ENCODE peak calls at places on chromosomes 12 and 14, in four cellular contexts. M is IMR-90, C is H1, H is psoas muscle. T is an unnamed sample.

GRCh38 chr12:103852498-103852992 is 11.5 kb upstream of the NT5DC3 start:
- DNase-seq in M (peak; percentile 54), C (no peak), H (no peak), T (no peak)

GRCh38 chr12:12810507-12811143 is 2.5 kb upstream of the DDX47 start:
- DNase-seq in M (no peak), C (no peak), H (no peak), T (no peak)

GRCh38 chr12:121390856-121391255 is 9.1 kb upstream of the RNF34 start:
- DNase-seq in M (no peak), C (no peak), H (no peak), T (no peak)

GRCh38 chr12:111503116-111503515 is 96.0 kb downstream of the ATXN2 start:
- DNase-seq in M (peak; percentile 65), C (no peak), H (no peak), T (no peak)

GRCh38 chr12:22361785-22362184 is 27.3 kb upstream of the ST8SIA1 start:
- DNase-seq in M (no peak), C (peak; percentile 7), H (no peak), T (no peak)

GRCh38 chr14:92135269-92135668 is 13.5 kb downstream of the CPSF2 start:
- DNase-seq in M (peak; percentile 59), C (no peak), H (no peak), T (no peak)

GRCh38 chr12:65362231-65362630 is 83.7 kb downstream of the MSRB3 start:
- DNase-seq in M (peak; percentile 22), C (no peak), H (no peak), T (no peak)

GRCh38 chr12:10559241-10559640 is 53.6 kb downstream of the EIF2S3B start:
- DNase-seq in M (no peak), C (no peak), H (no peak), T (no peak)

GRCh38 chr12:24839268-24839791 is 109.6 kb downstream of the BCAT1 start:
- DNase-seq in M (no peak), C (no peak), H (no peak), T (no peak)

GRCh38 chr12:25434493-25434892 is 118.6 kb downstream of the LMNTD1 start:
- DNase-seq in M (no peak), C (no peak), H (no peak), T (no peak)

GRCh38 chr12:50050119-50050385 is 7.3 kb upstream of the ASIC1 start:
- DNase-seq in M (no peak), C (no peak), H (no peak), T (no peak)

GRCh38 chr12:4681732-4682131 is 32.8 kb downstream of the NDUFA9 start:
- DNase-seq in M (no peak), C (no peak), H (no peak), T (no peak)

GRCh38 chr12:108773798-108774788 is 42.8 kb upstream of the CORO1C start:
- DNase-seq in M (peak; percentile 68), C (no peak), H (peak; percentile 85), T (no peak)

GRCh38 chr12:101299346-101299745 is 19.4 kb downstream of the UTP20 start:
- DNase-seq in M (peak; percentile 53), C (no peak), H (no peak), T (no peak)

GRCh38 chr14:100711493-100711892 is 15.2 kb upstream of the DLK1 start:
- DNase-seq in M (no peak), C (no peak), H (no peak), T (peak; percentile 62)

GRCh38 chr14:92323031-92323915 is at the start of gene SLC24A4:
- DNase-seq in M (no peak), C (no peak), H (peak; percentile 18), T (no peak)

GRCh38 chr12:24982250-24982649 is 33.3 kb upstream of the BCAT1 start:
- DNase-seq in M (no peak), C (no peak), H (no peak), T (no peak)

GRCh38 chr12:1929985-1930815 is 11.7 kb upstream of the CACNA2D4 start:
- DNase-seq in M (no peak), C (no peak), H (no peak), T (no peak)

GRCh38 chr12:111394480-111394879 is 11.2 kb upstream of the SH2B3 start:
- DNase-seq in M (no peak), C (no peak), H (no peak), T (no peak)

GRCh38 chr12:123602651-123603195 is 824 bp downstream of the DDX55 start:
- DNase-seq in M (no peak), C (no peak), H (no peak), T (no peak)

GRCh38 chr12:26803552-26803951 is 29.4 kb downstream of the ITPR2 start:
- DNase-seq in M (peak; percentile 50), C (no peak), H (no peak), T (no peak)

GRCh38 chr12:96908170-96908675 is 1.2 kb downstream of the NEDD1 start:
- DNase-seq in M (no peak), C (no peak), H (no peak), T (no peak)

GRCh38 chr12:127126260-127126628 is 1140.7 kb upstream of the TMEM132C start:
- DNase-seq in M (no peak), C (no peak), H (no peak), T (no peak)

GRCh38 chr12:45296046-45296586 is 80.2 kb downstream of the ANO6 start:
- DNase-seq in M (no peak), C (no peak), H (no peak), T (no peak)

GRCh38 chr14:30994681-30995620 is 30.5 kb upstream of the AP4S1 start:
- DNase-seq in M (peak; percentile 32), C (no peak), H (no peak), T (no peak)

GRCh38 chr14:50964683-50965390 is 20.6 kb upstream of the PYGL start:
- DNase-seq in M (peak; percentile 99), C (no peak), H (no peak), T (peak; percentile 62)

GRCh38 chr12:80226576-80226975 is 127.2 kb downstream of the OTOGL start:
- DNase-seq in M (peak; percentile 68), C (no peak), H (no peak), T (no peak)

GRCh38 chr14:102206901-102207300 is 67.2 kb downstream of the WDR20 start:
- DNase-seq in M (no peak), C (no peak), H (no peak), T (no peak)

GRCh38 chr12:110744176-110744575 is 1.5 kb upstream of the PPP1CC start:
- DNase-seq in M (peak; percentile 41), C (no peak), H (no peak), T (no peak)

DNA sequence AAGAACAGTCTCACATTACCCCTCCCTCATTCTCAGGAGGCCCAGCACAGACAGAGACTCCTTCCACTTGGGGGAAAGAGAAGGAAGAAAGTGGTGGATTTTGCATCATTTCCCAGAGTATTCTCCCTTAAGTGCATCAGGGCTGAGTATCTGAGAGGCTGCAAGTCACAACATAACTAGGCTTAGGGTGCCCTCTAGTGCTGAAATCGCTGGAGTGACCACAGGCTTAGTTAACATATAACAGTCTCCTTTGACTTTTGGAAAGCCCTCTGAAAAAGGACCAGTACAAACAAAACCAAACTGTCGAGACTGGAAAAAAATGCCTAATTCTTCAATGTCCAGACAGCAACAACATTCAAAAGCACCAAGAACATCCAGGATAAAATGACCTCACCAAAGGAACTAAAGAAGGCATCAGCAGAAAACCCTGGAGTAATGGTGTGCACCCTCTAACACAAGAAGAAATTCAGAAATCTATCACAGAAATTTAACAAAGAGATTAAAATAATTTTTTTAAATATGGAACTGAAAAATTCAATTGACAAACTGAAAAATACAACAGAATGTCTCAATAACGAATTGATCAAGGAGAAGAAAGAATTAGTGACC is 412.3 kb downstream of the RPS29 start:
- DNase-seq in M (peak; percentile 69), C (peak; percentile 53), H (no peak), T (no peak)
- TF ChIP-seq CTCF in M (peak; percentile 69), C (no peak), H (no peak), T (no peak)

GRCh38 chr12:6791931-6792520 is 2.7 kb downstream of the CD4 start:
- DNase-seq in M (no peak), C (no peak), H (no peak), T (no peak)

GRCh38 chr12:6792522-6793201 is 3.3 kb downstream of the CD4 start:
- DNase-seq in M (peak; percentile 13), C (no peak), H (peak; percentile 39), T (no peak)

GRCh38 chr12:6787309-6787708 is 2.0 kb upstream of the CD4 start:
- DNase-seq in M (no peak), C (no peak), H (no peak), T (no peak)

GRCh38 chr12:6788972-6789905 is at the start of gene CD4:
- DNase-seq in M (no peak), C (no peak), H (peak; percentile 63), T (no peak)

GRCh38 chr12:6790496-6791150 is 1.3 kb downstream of the CD4 start:
- DNase-seq in M (no peak), C (no peak), H (no peak), T (no peak)
- H3K27ac ChIP-seq in M (peak overlapping the region; percentile 51), C (no peak overlapping the region), H (no peak overlapping the region), T (no peak overlapping the region)

DNA sequence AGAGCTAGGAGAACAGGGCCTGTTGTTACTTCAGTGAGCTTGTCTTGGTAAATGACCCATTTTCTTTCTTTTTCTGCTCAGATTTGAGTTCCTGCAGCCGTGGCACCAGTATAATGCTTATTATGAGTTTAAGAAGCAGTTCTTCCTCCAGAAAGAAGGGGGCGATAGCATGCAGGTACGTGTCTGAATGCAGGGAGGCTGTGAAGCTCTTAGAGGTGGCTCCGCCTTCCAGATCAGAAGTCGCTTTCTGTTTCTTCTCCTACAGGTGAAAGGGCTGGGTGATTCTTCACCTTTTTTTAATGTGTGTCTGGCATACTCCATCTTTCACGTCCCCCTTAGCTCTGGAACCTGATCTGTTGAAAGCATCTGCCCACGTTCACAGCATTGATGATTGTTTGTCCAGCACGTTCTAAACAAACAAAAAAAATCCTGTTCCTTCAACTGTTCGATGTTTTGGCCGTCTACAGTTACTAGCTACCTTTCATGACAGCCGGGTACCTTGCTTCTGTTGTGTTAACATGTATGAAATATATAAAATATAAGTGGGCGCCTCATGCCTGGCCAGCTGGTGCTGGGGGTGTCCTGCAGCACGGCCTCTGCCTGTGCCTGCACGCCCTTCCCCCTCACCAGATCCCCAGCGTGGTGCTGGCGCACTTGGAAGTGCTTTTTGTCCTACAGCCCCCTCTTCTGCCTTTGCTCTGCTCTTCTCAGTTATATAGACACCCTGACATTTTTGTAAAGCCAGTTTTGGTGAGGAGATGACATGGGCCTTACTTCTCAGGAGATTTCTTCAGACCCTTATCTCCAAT is 44.6 kb downstream of the SFSWAP start:
- DNase-seq in M (peak; percentile 10), C (no peak), H (no peak), T (no peak)
- TF ChIP-seq CTCF in M (peak; percentile 9), C (peak; percentile 54), H (peak; percentile 8), T (no peak)

GRCh38 chr14:73739899-73740685 is 25.9 kb upstream of the PNMA1 start:
- DNase-seq in M (no peak), C (no peak), H (no peak), T (no peak)

GRCh38 chr14:73741386-73741875 is 27.2 kb upstream of the PNMA1 start:
- DNase-seq in M (peak; percentile 66), C (peak; percentile 47), H (peak; percentile 71), T (no peak)

GRCh38 chr14:73739174-73739898 is 25.2 kb upstream of the PNMA1 start:
- DNase-seq in M (no peak), C (no peak), H (no peak), T (no peak)

GRCh38 chr14:73741876-73742519 is 27.8 kb upstream of the PNMA1 start:
- DNase-seq in M (no peak), C (no peak), H (no peak), T (no peak)

GRCh38 chr14:73740921-73741326 is 26.7 kb upstream of the PNMA1 start:
- DNase-seq in M (no peak), C (no peak), H (peak; percentile 86), T (peak; percentile 81)
- H3K27ac ChIP-seq in M (peak overlapping the region; percentile 50), C (peak overlapping the region; percentile 31), H (peak overlapping the region; percentile 80), T (peak overlapping the region; percentile 79)

T was measured in pancreas.